ENCODE peak calls at places on chromosome 10, in five cellular contexts. H is COR-L47; Z is RWPE1; I is NCI-H1105; X is activated T-helper 1 cell treated with anti-CD3 and anti-CD28 coated beads, Interleukin-12 subunit alpha, Interleukin-12 subunit beta, Interleukin-2, Interleukin-4 antibody, amounts not matched to agents 30 ng/mL and 10 ng/mL and 1 ng/mL, durations not matched to agents 14 hours and 24 hours and 36 hours. M is an unnamed sample.
A peak's percentile ranks its signal among the peaks of the same experiment; 100 is the strongest.

GRCh38 chr10:92656266-92656961 is 33.3 kb upstream of the HHEX start:
- DNase-seq in H (no peak), Z (no peak), I (no peak), X (no peak), M (no peak)

GRCh38 chr10:78944658-78945333 is 124.0 kb upstream of the ZMIZ1 start:
- DNase-seq in H (no peak), Z (no peak), I (no peak), X (no peak), M (peak; percentile 40)

GRCh38 chr10:95429639-95430038 is 131.5 kb downstream of the SORBS1 start:
- DNase-seq in H (no peak), Z (peak; percentile 85), I (no peak), X (no peak), M (no peak)

GRCh38 chr10:112967200-112967599 is 17.2 kb downstream of the TCF7L2 start:
- DNase-seq in H (no peak), Z (peak; percentile 60), I (no peak), X (no peak), M (no peak)

GRCh38 chr10:104032144-104032775 is 53.4 kb downstream of the COL17A1 start:
- DNase-seq in H (no peak), Z (no peak), I (no peak), X (no peak), M (no peak)

GRCh38 chr10:121375201-121375600 is 223.0 kb downstream of the FGFR2 start:
- DNase-seq in H (no peak), Z (no peak), I (no peak), X (no peak), M (no peak)

GRCh38 chr10:29266641-29267040 is 22.2 kb upstream of the LYZL1 start:
- DNase-seq in H (peak; percentile 50), Z (no peak), I (no peak), X (no peak), M (no peak)

GRCh38 chr10:48503293-48503911 is 101.5 kb downstream of the ARHGAP22 start:
- DNase-seq in H (no peak), Z (no peak), I (no peak), X (no peak), M (no peak)

GRCh38 chr10:66291133-66291532 is 634.7 kb upstream of the LRRTM3 start:
- DNase-seq in H (no peak), Z (no peak), I (no peak), X (no peak), M (no peak)

GRCh38 chr10:124124123-124124768 is 30.8 kb upstream of the CHST15 start:
- DNase-seq in H (no peak), Z (no peak), I (no peak), X (no peak), M (no peak)